ENCODE peak calls at places on chromosome X, in ten cellular contexts. One of them, this sample, is unnamed.

GRCh38 chrX:155027509-155028066 is 944 bp downstream of the FUNDC2 start:
- DNase-seq in BJ: no peak
- DNase-seq in fibroblast of lung: peak
- DNase-seq in astrocyte of the spinal cord: peak
- DNase-seq in suprapubic skin: no peak
- DNase-seq in GM10248: no peak
- DNase-seq in GM12864: no peak
- DNase-seq in AG10803: peak
- DNase-seq in cardiac fibroblast: peak
- DNase-seq in foreskin fibroblast: peak
- DNase-seq in this sample: no peak

GRCh38 chrX:77949840-77950239 is 19.6 kb downstream of the PGAM4 start:
- DNase-seq in astrocyte of the spinal cord: no peak
- DNase-seq in BJ: no peak
- DNase-seq in cardiac fibroblast: no peak
- DNase-seq in fibroblast of lung: no peak
- DNase-seq in AG10803: no peak
- DNase-seq in foreskin fibroblast: no peak
- DNase-seq in GM12864: no peak
- DNase-seq in suprapubic skin: no peak
- DNase-seq in GM10248: no peak
- DNase-seq in this sample: no peak

GRCh38 chrX:455199-455598 is 68.5 kb upstream of the PPP2R3B start:
- DNase-seq in AG10803: no peak
- DNase-seq in GM10248: no peak
- DNase-seq in astrocyte of the spinal cord: no peak
- DNase-seq in BJ: no peak
- DNase-seq in suprapubic skin: no peak
- DNase-seq in cardiac fibroblast: no peak
- DNase-seq in foreskin fibroblast: no peak
- DNase-seq in GM12864: no peak
- DNase-seq in fibroblast of lung: no peak
- DNase-seq in this sample: no peak

GRCh38 chrX:38312436-38312835 is 14.9 kb downstream of the RPGR start:
- DNase-seq in GM10248: no peak
- DNase-seq in foreskin fibroblast: peak
- DNase-seq in astrocyte of the spinal cord: peak
- DNase-seq in suprapubic skin: no peak
- DNase-seq in BJ: peak
- DNase-seq in cardiac fibroblast: peak
- DNase-seq in AG10803: peak
- DNase-seq in fibroblast of lung: peak
- DNase-seq in GM12864: no peak
- DNase-seq in this sample: no peak

GRCh38 chrX:139200793-139201192 is 329.7 kb upstream of the F9 start:
- DNase-seq in suprapubic skin: no peak
- DNase-seq in cardiac fibroblast: no peak
- DNase-seq in GM10248: no peak
- DNase-seq in astrocyte of the spinal cord: peak
- DNase-seq in AG10803: no peak
- DNase-seq in BJ: no peak
- DNase-seq in fibroblast of lung: peak
- DNase-seq in foreskin fibroblast: no peak
- DNase-seq in GM12864: no peak
- DNase-seq in this sample: no peak

GRCh38 chrX:154714925-154715324 is 36.0 kb downstream of the GAB3 start:
- DNase-seq in cardiac fibroblast: peak
- DNase-seq in fibroblast of lung: peak
- DNase-seq in GM12864: no peak
- DNase-seq in suprapubic skin: no peak
- DNase-seq in foreskin fibroblast: no peak
- DNase-seq in astrocyte of the spinal cord: peak
- DNase-seq in BJ: no peak
- DNase-seq in GM10248: peak
- DNase-seq in AG10803: peak
- DNase-seq in this sample: peak

GRCh38 chrX:134898450-134898849 is 92.3 kb upstream of the SMIM10 start:
- DNase-seq in fibroblast of lung: peak
- DNase-seq in cardiac fibroblast: peak
- DNase-seq in GM10248: no peak
- DNase-seq in GM12864: no peak
- DNase-seq in BJ: no peak
- DNase-seq in AG10803: no peak
- DNase-seq in suprapubic skin: no peak
- DNase-seq in astrocyte of the spinal cord: no peak
- DNase-seq in foreskin fibroblast: no peak
- DNase-seq in this sample: no peak

GRCh38 chrX:19388064-19388679 is 44.4 kb downstream of the PDHA1 start:
- DNase-seq in GM10248: no peak
- DNase-seq in astrocyte of the spinal cord: no peak
- DNase-seq in fibroblast of lung: no peak
- DNase-seq in AG10803: no peak
- DNase-seq in BJ: no peak
- DNase-seq in foreskin fibroblast: no peak
- DNase-seq in GM12864: no peak
- DNase-seq in cardiac fibroblast: no peak
- DNase-seq in suprapubic skin: no peak
- DNase-seq in this sample: no peak

GRCh38 chrX:39907964-39908616 is 189.7 kb downstream of the BCOR start:
- DNase-seq in fibroblast of lung: peak
- DNase-seq in AG10803: peak
- DNase-seq in BJ: peak
- DNase-seq in foreskin fibroblast: peak
- DNase-seq in GM10248: no peak
- DNase-seq in astrocyte of the spinal cord: peak
- DNase-seq in cardiac fibroblast: peak
- DNase-seq in suprapubic skin: no peak
- DNase-seq in GM12864: no peak
- DNase-seq in this sample: no peak

GRCh38 chrX:72532371-72532770 is 40.3 kb downstream of the HDAC8 start:
- DNase-seq in GM12864: no peak
- DNase-seq in foreskin fibroblast: no peak
- DNase-seq in GM10248: no peak
- DNase-seq in fibroblast of lung: no peak
- DNase-seq in astrocyte of the spinal cord: no peak
- DNase-seq in AG10803: peak
- DNase-seq in cardiac fibroblast: no peak
- DNase-seq in BJ: no peak
- DNase-seq in suprapubic skin: no peak
- DNase-seq in this sample: no peak

GRCh38 chrX:13142891-13143290 is 98.5 kb upstream of the FAM9C start:
- DNase-seq in GM10248: no peak
- DNase-seq in foreskin fibroblast: no peak
- DNase-seq in BJ: no peak
- DNase-seq in cardiac fibroblast: no peak
- DNase-seq in AG10803: no peak
- DNase-seq in suprapubic skin: no peak
- DNase-seq in astrocyte of the spinal cord: no peak
- DNase-seq in GM12864: no peak
- DNase-seq in fibroblast of lung: no peak
- DNase-seq in this sample: no peak

GRCh38 chrX:17613979-17614572 is 123.2 kb upstream of the SCML1 start:
- DNase-seq in fibroblast of lung: peak
- DNase-seq in cardiac fibroblast: no peak
- DNase-seq in suprapubic skin: no peak
- DNase-seq in BJ: no peak
- DNase-seq in GM12864: no peak
- DNase-seq in foreskin fibroblast: no peak
- DNase-seq in GM10248: no peak
- DNase-seq in AG10803: no peak
- DNase-seq in astrocyte of the spinal cord: peak
- DNase-seq in this sample: no peak

GRCh38 chrX:2696698-2697215 is 5.7 kb downstream of the CD99 start:
- DNase-seq in suprapubic skin: no peak
- DNase-seq in fibroblast of lung: peak
- DNase-seq in GM12864: peak
- DNase-seq in astrocyte of the spinal cord: peak
- DNase-seq in AG10803: peak
- DNase-seq in foreskin fibroblast: peak
- DNase-seq in cardiac fibroblast: peak
- DNase-seq in BJ: no peak
- DNase-seq in GM10248: peak
- DNase-seq in this sample: peak

GRCh38 chrX:427812-428725 is 41.4 kb upstream of the PPP2R3B start:
- DNase-seq in astrocyte of the spinal cord: no peak
- DNase-seq in BJ: no peak
- DNase-seq in fibroblast of lung: peak
- DNase-seq in cardiac fibroblast: no peak
- DNase-seq in suprapubic skin: no peak
- DNase-seq in GM10248: no peak
- DNase-seq in foreskin fibroblast: peak
- DNase-seq in AG10803: peak
- DNase-seq in GM12864: no peak
- DNase-seq in this sample: no peak

GRCh38 chrX:66262807-66263206 is 98.8 kb downstream of the HEPH start:
- DNase-seq in cardiac fibroblast: no peak
- DNase-seq in GM10248: no peak
- DNase-seq in fibroblast of lung: no peak
- DNase-seq in astrocyte of the spinal cord: no peak
- DNase-seq in AG10803: no peak
- DNase-seq in suprapubic skin: no peak
- DNase-seq in GM12864: no peak
- DNase-seq in BJ: no peak
- DNase-seq in foreskin fibroblast: no peak
- DNase-seq in this sample: no peak

GRCh38 chrX:68698955-68699354 is 51.5 kb downstream of the STARD8 start:
- DNase-seq in BJ: no peak
- DNase-seq in GM12864: no peak
- DNase-seq in cardiac fibroblast: no peak
- DNase-seq in suprapubic skin: no peak
- DNase-seq in foreskin fibroblast: no peak
- DNase-seq in fibroblast of lung: no peak
- DNase-seq in astrocyte of the spinal cord: no peak
- DNase-seq in AG10803: no peak
- DNase-seq in GM10248: no peak
- DNase-seq in this sample: no peak
- TF ChIP-seq CTCF in BJ: no peak
- TF ChIP-seq CTCF in GM12864: no peak
- TF ChIP-seq CTCF in cardiac fibroblast: no peak
- TF ChIP-seq CTCF in suprapubic skin: no peak
- TF ChIP-seq CTCF in foreskin fibroblast: no peak
- TF ChIP-seq CTCF in fibroblast of lung: no peak
- TF ChIP-seq CTCF in astrocyte of the spinal cord: no peak
- TF ChIP-seq CTCF in AG10803: no peak
- TF ChIP-seq CTCF in GM10248: no peak
- TF ChIP-seq CTCF in this sample: no peak

DNA sequence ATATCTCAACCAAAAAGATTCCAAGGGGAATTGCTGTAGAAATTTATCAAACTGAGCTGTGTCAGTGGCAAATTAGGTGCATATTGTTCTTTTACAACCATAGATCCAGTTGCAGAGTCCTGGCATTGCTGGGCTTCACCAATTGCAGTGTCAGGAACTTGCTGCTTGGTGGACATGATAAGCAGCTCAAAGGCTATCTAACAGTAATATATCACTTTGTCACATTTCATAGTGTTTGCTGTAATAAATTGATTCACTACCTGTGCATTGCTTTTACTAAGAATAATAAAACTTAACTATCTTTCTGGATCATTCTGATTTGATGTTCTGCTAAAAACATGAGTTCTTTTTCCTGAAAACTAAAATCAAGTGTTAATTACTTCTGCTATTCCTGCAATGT is 30.9 kb upstream of the ACE2 start:
- DNase-seq in suprapubic skin: no peak
- DNase-seq in astrocyte of the spinal cord: no peak
- DNase-seq in BJ: no peak
- DNase-seq in cardiac fibroblast: no peak
- DNase-seq in GM12864: no peak
- DNase-seq in GM10248: no peak
- DNase-seq in fibroblast of lung: no peak
- DNase-seq in foreskin fibroblast: no peak
- DNase-seq in AG10803: no peak
- DNase-seq in this sample: no peak
- TF ChIP-seq CTCF in suprapubic skin: no peak
- TF ChIP-seq CTCF in astrocyte of the spinal cord: no peak
- TF ChIP-seq CTCF in BJ: no peak
- TF ChIP-seq CTCF in cardiac fibroblast: no peak
- TF ChIP-seq CTCF in GM12864: no peak
- TF ChIP-seq CTCF in GM10248: no peak
- TF ChIP-seq CTCF in fibroblast of lung: no peak
- TF ChIP-seq CTCF in foreskin fibroblast: no peak
- TF ChIP-seq CTCF in AG10803: no peak
- TF ChIP-seq CTCF in this sample: no peak

GRCh38 chrX:117985241-117985640 is 131.4 kb downstream of the KLHL13 start:
- DNase-seq in foreskin fibroblast: no peak
- DNase-seq in AG10803: no peak
- DNase-seq in cardiac fibroblast: no peak
- DNase-seq in fibroblast of lung: peak
- DNase-seq in astrocyte of the spinal cord: no peak
- DNase-seq in GM12864: no peak
- DNase-seq in BJ: no peak
- DNase-seq in GM10248: no peak
- DNase-seq in suprapubic skin: no peak
- DNase-seq in this sample: no peak
- TF ChIP-seq CTCF in foreskin fibroblast: no peak
- TF ChIP-seq CTCF in AG10803: no peak
- TF ChIP-seq CTCF in cardiac fibroblast: no peak
- TF ChIP-seq CTCF in fibroblast of lung: peak
- TF ChIP-seq CTCF in astrocyte of the spinal cord: no peak
- TF ChIP-seq CTCF in GM12864: peak
- TF ChIP-seq CTCF in BJ: no peak
- TF ChIP-seq CTCF in GM10248: no peak
- TF ChIP-seq CTCF in suprapubic skin: no peak
- TF ChIP-seq CTCF in this sample: peak

DNA sequence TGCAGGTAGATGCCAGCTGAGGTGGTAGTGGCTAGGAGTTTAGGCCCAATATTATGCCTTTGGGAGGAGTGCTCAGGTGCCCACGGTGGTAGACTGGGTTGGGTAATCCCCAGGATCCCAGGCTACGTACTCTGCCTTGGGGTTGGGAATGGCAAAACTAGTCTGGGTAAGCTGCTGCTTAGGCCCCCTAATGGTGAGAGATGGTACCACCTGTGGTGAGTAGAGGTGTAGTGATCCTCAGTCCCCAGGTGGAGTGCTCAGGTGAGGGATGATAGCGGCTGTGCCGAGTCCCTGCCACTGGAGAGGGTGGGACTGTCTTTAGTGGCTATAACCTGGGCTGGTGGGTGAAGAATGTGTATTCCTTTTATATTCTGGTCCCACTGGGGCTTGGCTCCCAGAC is 75.2 kb downstream of the IL1RAPL2 start:
- DNase-seq in foreskin fibroblast: no peak
- DNase-seq in suprapubic skin: no peak
- DNase-seq in BJ: no peak
- DNase-seq in AG10803: no peak
- DNase-seq in astrocyte of the spinal cord: no peak
- DNase-seq in GM12864: no peak
- DNase-seq in cardiac fibroblast: no peak
- DNase-seq in GM10248: no peak
- DNase-seq in fibroblast of lung: no peak
- DNase-seq in this sample: no peak
- TF ChIP-seq CTCF in foreskin fibroblast: no peak
- TF ChIP-seq CTCF in suprapubic skin: no peak
- TF ChIP-seq CTCF in BJ: no peak
- TF ChIP-seq CTCF in AG10803: no peak
- TF ChIP-seq CTCF in astrocyte of the spinal cord: no peak
- TF ChIP-seq CTCF in GM12864: peak
- TF ChIP-seq CTCF in cardiac fibroblast: no peak
- TF ChIP-seq CTCF in GM10248: no peak
- TF ChIP-seq CTCF in fibroblast of lung: no peak
- TF ChIP-seq CTCF in this sample: no peak